ENCODE peak calls at places on chromosomes 13 and 19, in six cellular contexts. T is IMR-90, G is mesendoderm, C is H9, D is neuronal stem cell, B is H1. H is an unnamed sample.

GRCh38 chr19:2289714-2290435 is 7.9 kb upstream of the PEAK3 start:
- DNase-seq in T (no peak), D (no peak), C (no peak), B (no peak), G (no peak), H (no peak)

GRCh38 chr13:96996886-96997285 is 2.6 kb upstream of the OXGR1 start:
- DNase-seq in G (no peak), T (no peak), B (no peak), C (no peak), D (no peak), H (no peak)

GRCh38 chr19:54574527-54575056 is 1.0 kb downstream of the LILRA2 start:
- DNase-seq in G (no peak), C (no peak), D (no peak), T (no peak), B (no peak), H (no peak)

GRCh38 chr19:17579523-17580244 is 24.2 kb downstream of the COLGALT1 start:
- DNase-seq in C (peak; percentile 98), T (peak; percentile 26), G (peak; percentile 90), D (peak; percentile 45), B (peak; percentile 95), H (peak; percentile 48)

GRCh38 chr13:55029280-55029679 is 2000.7 kb downstream of the OLFM4 start:
- DNase-seq in D (no peak), C (no peak), G (no peak), T (no peak), B (no peak), H (no peak)

GRCh38 chr13:98843482-98843877 is 91.0 kb upstream of the SLC15A1 start:
- DNase-seq in G (peak; percentile 70), T (no peak), D (no peak), B (no peak), C (no peak), H (no peak)

GRCh38 chr13:107441279-107441678 is 774.1 kb downstream of the LIG4 start:
- DNase-seq in D (no peak), G (no peak), B (no peak), C (no peak), T (peak; percentile 89), H (peak; percentile 83)

GRCh38 chr13:66001136-66001535 is 1229.0 kb downstream of the PCDH9 start:
- DNase-seq in G (no peak), T (no peak), B (no peak), C (no peak), D (no peak), H (no peak)

GRCh38 chr19:52778811-52779210 is 7.8 kb downstream of the ZNF600 start:
- DNase-seq in C (no peak), G (no peak), B (no peak), T (peak; percentile 3), D (no peak), H (no peak)

GRCh38 chr13:73000027-73000674 is 58.7 kb upstream of the KLF5 start:
- DNase-seq in G (peak; percentile 39), B (no peak), T (peak; percentile 19), D (no peak), C (no peak), H (peak; percentile 16)

GRCh38 chr19:47374876-47375693 is 26.0 kb downstream of the DHX34 start:
- DNase-seq in D (no peak), T (no peak), G (no peak), B (no peak), C (no peak), H (no peak)

GRCh38 chr19:6534451-6535093 is 3.7 kb downstream of the TNFSF9 start:
- DNase-seq in G (peak; percentile 34), C (peak; percentile 49), B (peak; percentile 71), T (no peak), D (no peak), H (no peak)

GRCh38 chr13:75960538-75960994 is 324.4 kb downstream of the LMO7 start:
- DNase-seq in B (no peak), G (no peak), T (no peak), C (no peak), D (no peak), H (no peak)

GRCh38 chr19:6429419-6430221 is 3.9 kb downstream of the SLC25A41 start:
- DNase-seq in G (no peak), B (no peak), T (no peak), D (no peak), C (no peak), H (no peak)

GRCh38 chr19:48509467-48510194 is 2.0 kb downstream of the LMTK3 start:
- DNase-seq in D (no peak), G (no peak), C (peak; percentile 53), T (no peak), B (no peak), H (no peak)

GRCh38 chr13:30982911-30983310 is 50.5 kb downstream of the TEX26 start:
- DNase-seq in G (peak; percentile 68), B (no peak), C (no peak), D (no peak), T (no peak), H (no peak)

GRCh38 chr13:76043882-76044281 is 407.8 kb downstream of the LMO7 start:
- DNase-seq in B (no peak), T (no peak), G (no peak), C (no peak), D (peak; percentile 14), H (no peak)

GRCh38 chr13:113970810-113971470 is 2.9 kb downstream of the C13orf46 start:
- DNase-seq in T (peak; percentile 23), G (peak; percentile 65), D (no peak), C (no peak), B (no peak), H (no peak)

GRCh38 chr13:25130944-25131343 is 35.0 kb downstream of the PABPC3 start:
- DNase-seq in C (no peak), T (no peak), G (no peak), B (no peak), D (no peak), H (no peak)

GRCh38 chr19:579111-579841 is 6.9 kb downstream of the BSG start:
- DNase-seq in D (no peak), T (no peak), G (no peak), B (no peak), C (no peak), H (no peak)

GRCh38 chr19:18852634-18853033 is 20.9 kb downstream of the UPF1 start:
- DNase-seq in C (no peak), B (no peak), T (no peak), G (no peak), D (no peak), H (no peak)

GRCh38 chr13:66659291-66660012 is 570.7 kb downstream of the PCDH9 start:
- DNase-seq in C (no peak), D (no peak), B (no peak), G (no peak), T (no peak), H (peak; percentile 46)

GRCh38 chr13:36344886-36345437 is 1.2 kb downstream of the SPART start:
- DNase-seq in T (no peak), C (no peak), D (no peak), G (no peak), B (no peak), H (no peak)

GRCh38 chr13:111367340-111367739 is 46.9 kb downstream of the TEX29 start:
- DNase-seq in T (no peak), B (peak; percentile 14), C (no peak), D (no peak), G (no peak), H (no peak)

GRCh38 chr19:6947745-6948144 is 60.4 kb downstream of the ADGRE1 start:
- DNase-seq in D (no peak), G (no peak), C (no peak), B (no peak), T (no peak), H (peak; percentile 44)

GRCh38 chr13:35957174-35957867 is 173.9 kb downstream of the DCLK1 start:
- DNase-seq in B (no peak), C (no peak), T (peak; percentile 50), G (no peak), D (no peak), H (no peak)

GRCh38 chr19:16235811-16236710 is 38.4 kb downstream of the AP1M1 start:
- DNase-seq in T (no peak), B (no peak), D (no peak), G (no peak), C (no peak), H (no peak)

GRCh38 chr19:55442372-55443044 is 592 bp downstream of the SHISA7 start:
- DNase-seq in G (no peak), T (no peak), C (peak; percentile 67), D (no peak), B (peak; percentile 71), H (no peak)

GRCh38 chr19:49829200-49829599 is 11.1 kb downstream of the MED25 start:
- DNase-seq in D (no peak), T (no peak), G (no peak), C (no peak), B (no peak), H (no peak)
- H2BK15ac ChIP-seq in D (no peak overlapping the region), T (no peak overlapping the region), G (no peak overlapping the region), C (no peak overlapping the region), B (no peak overlapping the region), H (no peak overlapping the region)

GRCh38 chr19:5418676-5419075 is 36.5 kb upstream of the ZNRF4 start:
- DNase-seq in B (no peak), G (no peak), D (no peak), T (no peak), C (no peak), H (no peak)
- H2BK15ac ChIP-seq in B (no peak overlapping the region), G (no peak overlapping the region), D (no peak overlapping the region), T (no peak overlapping the region), C (no peak overlapping the region), H (no peak overlapping the region)

GRCh38 chr19:30881986-30882385 is 467.2 kb downstream of the TSHZ3 start:
- DNase-seq in B (no peak), G (no peak), C (peak; percentile 6), D (no peak), T (no peak), H (no peak)

GRCh38 chr19:30887042-30887441 is 462.2 kb downstream of the TSHZ3 start:
- DNase-seq in G (no peak), T (no peak), C (peak; percentile 17), B (no peak), D (no peak), H (no peak)

GRCh38 chr19:30883071-30883470 is 466.2 kb downstream of the TSHZ3 start:
- DNase-seq in D (no peak), G (peak; percentile 35), C (peak; percentile 20), T (no peak), B (no peak), H (no peak)

GRCh38 chr19:30882411-30883005 is 466.7 kb downstream of the TSHZ3 start:
- DNase-seq in C (peak; percentile 11), D (no peak), B (no peak), G (no peak), T (no peak), H (no peak)

GRCh38 chr19:30884146-30884812 is 465.0 kb downstream of the TSHZ3 start:
- DNase-seq in G (peak; percentile 51), D (no peak), C (peak; percentile 31), B (no peak), T (no peak), H (no peak)
- H2BK15ac ChIP-seq in G (no peak overlapping the region), D (no peak overlapping the region), C (no peak overlapping the region), B (no peak overlapping the region), T (no peak overlapping the region), H (no peak overlapping the region)

GRCh38 chr19:14954071-14954655 is 12.9 kb downstream of the OR7C2 start:
- DNase-seq in D (no peak), C (peak; percentile 98), B (no peak), G (no peak), T (no peak), H (no peak)

GRCh38 chr19:14961956-14962685 is 17.5 kb downstream of the SLC1A6 start:
- DNase-seq in G (no peak), B (no peak), T (no peak), C (no peak), D (no peak), H (no peak)

GRCh38 chr19:14957464-14957863 is 16.2 kb downstream of the OR7C2 start:
- DNase-seq in C (no peak), T (no peak), D (no peak), B (no peak), G (no peak), H (no peak)

GRCh38 chr19:14959263-14959662 is 18.0 kb downstream of the OR7C2 start:
- DNase-seq in T (no peak), D (no peak), G (no peak), B (no peak), C (no peak), H (no peak)
- H2BK15ac ChIP-seq in T (no peak overlapping the region), D (no peak overlapping the region), G (no peak overlapping the region), B (no peak overlapping the region), C (no peak overlapping the region), H (no peak overlapping the region)